ENCODE peak calls at places on chromosome 16, in five cellular contexts. One of them, this sample, is unnamed.

GRCh38 chr16:25143898-25144297 is 32.4 kb downstream of the LCMT1 start:
- DNase-seq in SK-N-SH: no peak
- DNase-seq in fibroblast of lung: no peak
- DNase-seq in keratinocyte: no peak
- DNase-seq in mammary epithelial cell: no peak
- DNase-seq in this sample: peak; percentile 47

GRCh38 chr16:28294201-28294600 is 1.9 kb downstream of the SBK1 start:
- DNase-seq in SK-N-SH: no peak
- DNase-seq in fibroblast of lung: no peak
- DNase-seq in keratinocyte: no peak
- DNase-seq in mammary epithelial cell: no peak
- DNase-seq in this sample: no peak

GRCh38 chr16:17275989-17276530 is 194.7 kb downstream of the XYLT1 start:
- DNase-seq in SK-N-SH: no peak
- DNase-seq in fibroblast of lung: no peak
- DNase-seq in keratinocyte: no peak
- DNase-seq in mammary epithelial cell: no peak
- DNase-seq in this sample: no peak

GRCh38 chr16:19236561-19236960 is 49.0 kb upstream of the CLEC19A start:
- DNase-seq in SK-N-SH: no peak
- DNase-seq in fibroblast of lung: no peak
- DNase-seq in keratinocyte: no peak
- DNase-seq in mammary epithelial cell: no peak
- DNase-seq in this sample: no peak

GRCh38 chr16:86050111-86050510 is 151.1 kb downstream of the IRF8 start:
- DNase-seq in SK-N-SH: no peak
- DNase-seq in fibroblast of lung: no peak
- DNase-seq in keratinocyte: no peak
- DNase-seq in mammary epithelial cell: no peak
- DNase-seq in this sample: no peak

GRCh38 chr16:60641067-60641466 is 1395.2 kb downstream of the CDH8 start:
- DNase-seq in SK-N-SH: no peak
- DNase-seq in fibroblast of lung: peak; percentile 4
- DNase-seq in keratinocyte: no peak
- DNase-seq in mammary epithelial cell: no peak
- DNase-seq in this sample: no peak

GRCh38 chr16:85152414-85153030 is 40.2 kb upstream of the CIBAR2 start:
- DNase-seq in SK-N-SH: no peak
- DNase-seq in fibroblast of lung: no peak
- DNase-seq in keratinocyte: no peak
- DNase-seq in mammary epithelial cell: peak; percentile 69
- DNase-seq in this sample: no peak

GRCh38 chr16:28063047-28063521 is 430 bp downstream of the GSG1L start:
- DNase-seq in SK-N-SH: peak; percentile 71
- DNase-seq in fibroblast of lung: peak; percentile 32
- DNase-seq in keratinocyte: no peak
- DNase-seq in mammary epithelial cell: no peak
- DNase-seq in this sample: peak; percentile 53

GRCh38 chr16:14502932-14503741 is 126.9 kb downstream of the PARN start:
- DNase-seq in SK-N-SH: no peak
- DNase-seq in fibroblast of lung: peak; percentile 90
- DNase-seq in keratinocyte: peak; percentile 40
- DNase-seq in mammary epithelial cell: peak; percentile 95
- DNase-seq in this sample: no peak

GRCh38 chr16:83005653-83006160 is 378.9 kb downstream of the CDH13 start:
- DNase-seq in SK-N-SH: no peak
- DNase-seq in fibroblast of lung: peak; percentile 15
- DNase-seq in keratinocyte: no peak
- DNase-seq in mammary epithelial cell: no peak
- DNase-seq in this sample: no peak

GRCh38 chr16:65772134-65772732 is 594.3 kb upstream of the CDH5 start:
- DNase-seq in SK-N-SH: no peak
- DNase-seq in fibroblast of lung: no peak
- DNase-seq in keratinocyte: no peak
- DNase-seq in mammary epithelial cell: no peak
- DNase-seq in this sample: peak; percentile 85

GRCh38 chr16:23608194-23608593 is 12.1 kb upstream of the NDUFAB1 start:
- DNase-seq in SK-N-SH: no peak
- DNase-seq in fibroblast of lung: peak; percentile 66
- DNase-seq in keratinocyte: no peak
- DNase-seq in mammary epithelial cell: no peak
- DNase-seq in this sample: no peak

GRCh38 chr16:52578007-52578828 is 31.3 kb upstream of the TOX3 start:
- DNase-seq in SK-N-SH: no peak
- DNase-seq in fibroblast of lung: no peak
- DNase-seq in keratinocyte: no peak
- DNase-seq in mammary epithelial cell: no peak
- DNase-seq in this sample: no peak

GRCh38 chr16:16016388-16016964 is 67.1 kb downstream of the ABCC1 start:
- DNase-seq in SK-N-SH: no peak
- DNase-seq in fibroblast of lung: no peak
- DNase-seq in keratinocyte: no peak
- DNase-seq in mammary epithelial cell: no peak
- DNase-seq in this sample: no peak

GRCh38 chr16:50329446-50330189 is 39.2 kb downstream of the BRD7 start:
- DNase-seq in SK-N-SH: no peak
- DNase-seq in fibroblast of lung: peak; percentile 28
- DNase-seq in keratinocyte: no peak
- DNase-seq in mammary epithelial cell: no peak
- DNase-seq in this sample: no peak

GRCh38 chr16:86519649-86520316 is 9.5 kb downstream of the FOXF1 start:
- DNase-seq in SK-N-SH: peak; percentile 82
- DNase-seq in fibroblast of lung: peak; percentile 40
- DNase-seq in keratinocyte: no peak
- DNase-seq in mammary epithelial cell: no peak
- DNase-seq in this sample: peak; percentile 87

GRCh38 chr16:50602531-50603205 is 54.5 kb downstream of the NKD1 start:
- DNase-seq in SK-N-SH: no peak
- DNase-seq in fibroblast of lung: no peak
- DNase-seq in keratinocyte: no peak
- DNase-seq in mammary epithelial cell: peak; percentile 52
- DNase-seq in this sample: no peak

GRCh38 chr16:47644661-47645060 is 183.5 kb downstream of the PHKB start:
- DNase-seq in SK-N-SH: no peak
- DNase-seq in fibroblast of lung: no peak
- DNase-seq in keratinocyte: no peak
- DNase-seq in mammary epithelial cell: no peak
- DNase-seq in this sample: no peak

GRCh38 chr16:82655315-82655714 is 28.5 kb downstream of the CDH13 start:
- DNase-seq in SK-N-SH: no peak
- DNase-seq in fibroblast of lung: peak; percentile 93
- DNase-seq in keratinocyte: no peak
- DNase-seq in mammary epithelial cell: no peak
- DNase-seq in this sample: no peak

GRCh38 chr16:62225675-62226074 is 189.4 kb upstream of the CDH8 start:
- DNase-seq in SK-N-SH: peak; percentile 25
- DNase-seq in fibroblast of lung: peak; percentile 41
- DNase-seq in keratinocyte: peak; percentile 71
- DNase-seq in mammary epithelial cell: peak; percentile 80
- DNase-seq in this sample: peak; percentile 94

GRCh38 chr16:67877064-67877463 is 4.2 kb downstream of the EDC4 start:
- DNase-seq in SK-N-SH: no peak
- DNase-seq in fibroblast of lung: no peak
- DNase-seq in keratinocyte: no peak
- DNase-seq in mammary epithelial cell: no peak
- DNase-seq in this sample: no peak

GRCh38 chr16:49462989-49463371 is 89.4 kb downstream of the C16orf78 start:
- DNase-seq in SK-N-SH: no peak
- DNase-seq in fibroblast of lung: no peak
- DNase-seq in keratinocyte: no peak
- DNase-seq in mammary epithelial cell: no peak
- DNase-seq in this sample: no peak

GRCh38 chr16:28877642-28877975 is 679 bp upstream of the ATP2A1 start:
- DNase-seq in SK-N-SH: no peak
- DNase-seq in fibroblast of lung: no peak
- DNase-seq in keratinocyte: no peak
- DNase-seq in mammary epithelial cell: no peak
- DNase-seq in this sample: no peak

GRCh38 chr16:19524866-19525723 is 1.4 kb downstream of the CCP110 start:
- DNase-seq in SK-N-SH: peak; percentile 28
- DNase-seq in fibroblast of lung: peak; percentile 17
- DNase-seq in keratinocyte: no peak
- DNase-seq in mammary epithelial cell: peak; percentile 59
- DNase-seq in this sample: peak; percentile 57

GRCh38 chr16:15607700-15608396 is 35.1 kb downstream of the MARF1 start:
- DNase-seq in SK-N-SH: no peak
- DNase-seq in fibroblast of lung: peak; percentile 73
- DNase-seq in keratinocyte: no peak
- DNase-seq in mammary epithelial cell: peak; percentile 6
- DNase-seq in this sample: no peak

GRCh38 chr16:80743772-80744171 is 60.6 kb downstream of the CDYL2 start:
- DNase-seq in SK-N-SH: no peak
- DNase-seq in fibroblast of lung: peak; percentile 9
- DNase-seq in keratinocyte: no peak
- DNase-seq in mammary epithelial cell: no peak
- DNase-seq in this sample: no peak

GRCh38 chr16:4935231-4935855 is 1.6 kb downstream of the PPL start:
- DNase-seq in SK-N-SH: no peak
- DNase-seq in fibroblast of lung: no peak
- DNase-seq in keratinocyte: no peak
- DNase-seq in mammary epithelial cell: peak; percentile 64
- DNase-seq in this sample: no peak

GRCh38 chr16:71721066-71721740 is 3.3 kb downstream of the PHLPP2 start:
- DNase-seq in SK-N-SH: no peak
- DNase-seq in fibroblast of lung: no peak
- DNase-seq in keratinocyte: no peak
- DNase-seq in mammary epithelial cell: no peak
- DNase-seq in this sample: no peak
- H3K79me2 ChIP-seq in SK-N-SH: peaks cover 67% of the 10 kb centered on the region
- H3K79me2 ChIP-seq in fibroblast of lung: peaks cover 29% of the 10 kb centered on the region
- H3K79me2 ChIP-seq in keratinocyte: peaks cover 39% of the 10 kb centered on the region
- H3K79me2 ChIP-seq in mammary epithelial cell: peaks cover 55% of the 10 kb centered on the region
- H3K79me2 ChIP-seq in this sample: peaks cover 62% of the 10 kb centered on the region

DNA sequence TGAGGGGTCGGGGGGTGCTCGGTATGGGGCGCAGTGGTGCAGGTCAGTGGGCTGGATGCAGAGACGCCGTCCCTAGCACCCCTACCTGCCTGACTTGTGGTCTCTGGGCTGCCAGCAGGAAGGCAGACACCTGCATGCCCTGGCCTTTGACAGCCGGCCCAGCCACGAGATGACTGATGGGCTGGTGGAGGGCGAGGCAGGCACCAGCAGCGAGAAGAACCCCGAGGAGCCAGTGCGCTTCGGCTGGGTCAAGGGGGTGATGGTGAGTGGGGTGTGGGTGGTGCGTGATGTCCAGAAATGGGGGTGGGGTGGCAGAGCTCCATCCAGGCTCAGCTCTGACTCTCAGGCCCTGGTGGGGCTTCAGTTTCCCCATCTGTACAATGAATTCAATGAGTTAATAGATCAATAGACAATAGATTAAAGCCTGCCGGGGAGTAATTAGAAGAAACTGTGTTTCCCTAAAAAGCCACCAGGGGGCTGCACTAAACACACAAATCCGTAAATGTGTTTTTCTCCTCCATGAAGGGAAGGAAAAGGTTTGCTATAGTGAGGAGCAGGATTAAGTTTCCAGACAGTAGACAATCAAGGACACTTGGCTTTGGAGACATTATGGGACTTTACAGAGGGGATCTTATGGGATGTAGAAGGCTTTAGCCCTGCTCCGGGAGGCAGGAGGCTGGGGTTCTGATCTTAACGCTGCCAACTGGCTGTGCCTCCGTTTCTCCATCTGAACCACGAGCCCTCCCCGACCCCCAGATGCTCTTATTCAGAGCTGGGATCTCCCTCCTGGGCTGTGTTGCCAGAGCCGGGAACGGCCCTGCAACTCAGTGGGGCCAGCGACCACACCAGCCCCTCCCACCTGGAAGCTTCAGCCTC is 2.2 kb downstream of the SLC12A3 start:
- DNase-seq in SK-N-SH: peak; percentile 69
- DNase-seq in fibroblast of lung: peak; percentile 50
- DNase-seq in keratinocyte: no peak
- DNase-seq in mammary epithelial cell: peak; percentile 19
- DNase-seq in this sample: peak; percentile 84
- TF ChIP-seq CTCF in SK-N-SH: peak; percentile 80
- TF ChIP-seq CTCF in fibroblast of lung: peak; percentile 65
- TF ChIP-seq CTCF in keratinocyte: peak; percentile 64
- TF ChIP-seq CTCF in mammary epithelial cell: peak; percentile 63
- TF ChIP-seq CTCF in this sample: peak; percentile 67

DNA sequence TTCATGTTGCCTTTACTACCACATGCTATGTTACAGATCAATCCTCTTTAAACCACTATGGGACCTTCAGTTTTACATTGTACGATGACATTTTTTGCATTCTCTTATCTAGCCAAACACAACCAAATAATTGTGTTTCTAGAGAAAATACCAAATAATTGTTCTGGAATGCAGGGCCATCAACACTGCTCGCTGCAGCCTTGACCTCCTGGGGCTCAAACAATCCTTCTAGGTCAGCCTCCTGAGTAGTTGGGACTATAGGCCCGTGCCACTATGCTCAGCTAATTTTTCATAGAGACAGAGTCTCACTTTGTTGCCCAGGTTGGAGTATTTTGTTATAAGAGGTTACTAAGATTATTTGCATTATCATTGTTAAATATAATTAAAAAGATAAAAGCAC is 237.5 kb upstream of the PMFBP1 start:
- DNase-seq in SK-N-SH: no peak
- DNase-seq in fibroblast of lung: no peak
- DNase-seq in keratinocyte: no peak
- DNase-seq in mammary epithelial cell: no peak
- DNase-seq in this sample: peak; percentile 45
- H3K4me2 ChIP-seq in SK-N-SH: no peak overlapping the region
- H3K4me2 ChIP-seq in fibroblast of lung: no peak overlapping the region
- H3K4me2 ChIP-seq in keratinocyte: no peak overlapping the region
- H3K4me2 ChIP-seq in mammary epithelial cell: no peak overlapping the region
- H3K4me2 ChIP-seq in this sample: no peak overlapping the region

GRCh38 chr16:10565167-10565566 is 15.2 kb downstream of the EMP2 start:
- DNase-seq in SK-N-SH: no peak
- DNase-seq in fibroblast of lung: peak; percentile 33
- DNase-seq in keratinocyte: no peak
- DNase-seq in mammary epithelial cell: no peak
- DNase-seq in this sample: no peak

GRCh38 chr16:10562361-10562899 is 18.0 kb downstream of the EMP2 start:
- DNase-seq in SK-N-SH: no peak
- DNase-seq in fibroblast of lung: no peak
- DNase-seq in keratinocyte: no peak
- DNase-seq in mammary epithelial cell: no peak
- DNase-seq in this sample: no peak

GRCh38 chr16:10569629-10570028 is 10.8 kb downstream of the EMP2 start:
- DNase-seq in SK-N-SH: no peak
- DNase-seq in fibroblast of lung: peak; percentile 72
- DNase-seq in keratinocyte: no peak
- DNase-seq in mammary epithelial cell: no peak
- DNase-seq in this sample: no peak

GRCh38 chr16:10564591-10564990 is 15.8 kb downstream of the EMP2 start:
- DNase-seq in SK-N-SH: no peak
- DNase-seq in fibroblast of lung: no peak
- DNase-seq in keratinocyte: no peak
- DNase-seq in mammary epithelial cell: no peak
- DNase-seq in this sample: no peak

DNA sequence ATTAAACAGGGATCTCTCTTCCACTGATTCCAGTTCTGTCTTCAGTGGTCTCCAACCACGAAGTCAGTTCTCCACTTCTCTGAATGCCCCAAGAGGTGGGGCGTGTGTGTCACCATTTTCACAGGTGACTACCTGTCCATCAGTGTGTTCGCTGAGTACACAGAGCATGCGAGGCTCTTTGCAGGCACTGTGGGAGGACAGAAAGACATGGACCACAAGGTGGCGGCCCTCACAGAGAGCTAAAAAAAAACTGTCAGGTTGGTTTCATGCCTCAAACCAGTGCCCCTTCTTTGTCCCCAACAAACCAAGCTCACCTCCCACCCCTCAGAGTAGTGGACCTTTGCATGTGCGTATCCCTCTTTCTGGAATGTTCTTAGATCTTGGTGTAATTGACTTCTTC is 13.8 kb downstream of the EMP2 start:
- DNase-seq in SK-N-SH: no peak
- DNase-seq in fibroblast of lung: no peak
- DNase-seq in keratinocyte: no peak
- DNase-seq in mammary epithelial cell: no peak
- DNase-seq in this sample: peak; percentile 33
- H3K79me2 ChIP-seq in SK-N-SH: no peaks in the 10 kb centered on the region
- H3K79me2 ChIP-seq in fibroblast of lung: no peaks in the 10 kb centered on the region
- H3K79me2 ChIP-seq in keratinocyte: no peaks in the 10 kb centered on the region
- H3K79me2 ChIP-seq in mammary epithelial cell: peaks cover 86% of the 10 kb centered on the region
- H3K79me2 ChIP-seq in this sample: no peaks in the 10 kb centered on the region